ENCODE peak calls at places on chromosomes 12 and 14, in four cellular contexts. One of them, this sample, is unnamed.

GRCh38 chr14:105904379-105904778 is 378.0 kb downstream of the TMEM121 start:
- DNase-seq in K562: peak
- DNase-seq in A549: no peak
- DNase-seq in HepG2: no peak
- DNase-seq in this sample: no peak

GRCh38 chr12:94157891-94158495 is 9.6 kb downstream of the PLXNC1 start:
- DNase-seq in K562: no peak
- DNase-seq in A549: no peak
- DNase-seq in HepG2: no peak
- DNase-seq in this sample: peak

GRCh38 chr12:44357476-44357875 is 518.6 kb downstream of the NELL2 start:
- DNase-seq in A549: no peak
- DNase-seq in K562: no peak
- DNase-seq in HepG2: no peak
- DNase-seq in this sample: no peak

GRCh38 chr14:76261371-76261811 is 109.7 kb downstream of the GPATCH2L start:
- DNase-seq in A549: no peak
- DNase-seq in K562: no peak
- DNase-seq in HepG2: no peak
- DNase-seq in this sample: no peak

GRCh38 chr12:76025601-76026575 is 5.7 kb downstream of the PHLDA1 start:
- DNase-seq in HepG2: no peak
- DNase-seq in A549: peak
- DNase-seq in K562: no peak
- DNase-seq in this sample: no peak

GRCh38 chr12:51822261-51822616 is 26.3 kb downstream of the FIGNL2 start:
- DNase-seq in K562: no peak
- DNase-seq in HepG2: no peak
- DNase-seq in A549: no peak
- DNase-seq in this sample: no peak

GRCh38 chr12:110585231-110585799 is 2.2 kb upstream of the PPTC7 start:
- DNase-seq in K562: no peak
- DNase-seq in HepG2: no peak
- DNase-seq in A549: no peak
- DNase-seq in this sample: no peak

GRCh38 chr14:66206554-66206953 is 279.6 kb upstream of the CCDC196 start:
- DNase-seq in K562: no peak
- DNase-seq in HepG2: no peak
- DNase-seq in A549: no peak
- DNase-seq in this sample: no peak

GRCh38 chr14:63650336-63650952 is 8.8 kb upstream of the WDR89 start:
- DNase-seq in HepG2: no peak
- DNase-seq in K562: no peak
- DNase-seq in A549: no peak
- DNase-seq in this sample: peak

GRCh38 chr14:74296037-74296467 is 6.7 kb downstream of the ABCD4 start:
- DNase-seq in A549: no peak
- DNase-seq in K562: no peak
- DNase-seq in HepG2: peak
- DNase-seq in this sample: no peak

GRCh38 chr12:95216704-95217376 is 427 bp downstream of the FGD6 start:
- DNase-seq in A549: peak
- DNase-seq in HepG2: peak
- DNase-seq in K562: no peak
- DNase-seq in this sample: no peak

GRCh38 chr12:51441583-51441982 is 17.0 kb downstream of the SLC4A8 start:
- DNase-seq in A549: no peak
- DNase-seq in K562: no peak
- DNase-seq in HepG2: no peak
- DNase-seq in this sample: no peak

GRCh38 chr12:127165567-127166392 is 1101.2 kb upstream of the TMEM132C start:
- DNase-seq in A549: peak
- DNase-seq in K562: peak
- DNase-seq in HepG2: peak
- DNase-seq in this sample: no peak

GRCh38 chr12:6182279-6182898 is 17.8 kb upstream of the CD9 start:
- DNase-seq in HepG2: peak
- DNase-seq in A549: no peak
- DNase-seq in K562: peak
- DNase-seq in this sample: no peak

GRCh38 chr12:38427442-38427841 is 110.9 kb downstream of the ALG10B start:
- DNase-seq in A549: no peak
- DNase-seq in K562: no peak
- DNase-seq in HepG2: no peak
- DNase-seq in this sample: no peak

GRCh38 chr14:55556929-55557623 is 22.9 kb upstream of the KTN1 start:
- DNase-seq in K562: no peak
- DNase-seq in HepG2: peak
- DNase-seq in A549: peak
- DNase-seq in this sample: no peak
- TF ChIP-seq HDAC2 in K562: no peak
- TF ChIP-seq HDAC2 in HepG2: no peak
- TF ChIP-seq HDAC2 in A549: no peak
- TF ChIP-seq HDAC2 in this sample: no peak

GRCh38 chr12:124620606-124621295 is 53.3 kb upstream of the NCOR2 start:
- DNase-seq in HepG2: no peak
- DNase-seq in A549: no peak
- DNase-seq in K562: no peak
- DNase-seq in this sample: no peak

GRCh38 chr12:124614512-124615292 is 47.3 kb upstream of the NCOR2 start:
- DNase-seq in K562: no peak
- DNase-seq in HepG2: no peak
- DNase-seq in A549: no peak
- DNase-seq in this sample: no peak

GRCh38 chr12:124616394-124617343 is 49.3 kb upstream of the NCOR2 start:
- DNase-seq in A549: no peak
- DNase-seq in HepG2: no peak
- DNase-seq in K562: no peak
- DNase-seq in this sample: no peak

GRCh38 chr12:124618291-124618902 is 51.0 kb upstream of the NCOR2 start:
- DNase-seq in A549: no peak
- DNase-seq in HepG2: no peak
- DNase-seq in K562: no peak
- DNase-seq in this sample: no peak

DNA sequence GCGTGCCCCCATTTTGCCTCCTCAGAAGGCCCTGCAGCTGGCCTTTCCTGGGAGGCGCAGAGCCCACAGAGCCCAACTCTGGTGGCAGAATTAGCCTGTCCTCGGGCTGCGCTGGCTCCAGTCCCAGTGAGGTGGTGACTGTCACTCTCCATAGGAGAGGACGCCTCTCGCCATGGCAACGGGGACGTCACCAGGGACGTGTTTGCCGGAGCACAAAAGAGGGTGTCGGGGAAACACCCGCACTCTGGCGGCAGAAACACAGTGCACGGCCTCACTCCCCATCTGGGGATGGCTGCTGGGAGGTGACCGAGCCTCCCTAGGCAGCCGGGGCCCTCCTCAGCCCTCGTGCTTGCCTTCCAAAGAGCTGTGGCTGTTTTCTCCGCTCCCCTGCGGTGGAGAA is 50.2 kb upstream of the NCOR2 start:
- DNase-seq in K562: peak
- DNase-seq in A549: no peak
- DNase-seq in HepG2: no peak
- DNase-seq in this sample: no peak
- TF ChIP-seq JUNB in K562: no peak
- TF ChIP-seq JUNB in A549: no peak
- TF ChIP-seq JUNB in HepG2: no peak
- TF ChIP-seq JUNB in this sample: no peak

GRCh38 chr12:48176417-48176751 is 7.1 kb upstream of the CCDC184 start:
- DNase-seq in HepG2: no peak
- DNase-seq in A549: no peak
- DNase-seq in K562: no peak
- DNase-seq in this sample: no peak

GRCh38 chr12:48180424-48180823 is 3.0 kb upstream of the CCDC184 start:
- DNase-seq in K562: no peak
- DNase-seq in A549: no peak
- DNase-seq in HepG2: no peak
- DNase-seq in this sample: no peak

GRCh38 chr12:48177985-48178384 is 5.5 kb upstream of the CCDC184 start:
- DNase-seq in A549: no peak
- DNase-seq in K562: no peak
- DNase-seq in HepG2: no peak
- DNase-seq in this sample: no peak

GRCh38 chr12:48180857-48181495 is 2.5 kb upstream of the CCDC184 start:
- DNase-seq in K562: no peak
- DNase-seq in HepG2: no peak
- DNase-seq in A549: no peak
- DNase-seq in this sample: no peak

DNA sequence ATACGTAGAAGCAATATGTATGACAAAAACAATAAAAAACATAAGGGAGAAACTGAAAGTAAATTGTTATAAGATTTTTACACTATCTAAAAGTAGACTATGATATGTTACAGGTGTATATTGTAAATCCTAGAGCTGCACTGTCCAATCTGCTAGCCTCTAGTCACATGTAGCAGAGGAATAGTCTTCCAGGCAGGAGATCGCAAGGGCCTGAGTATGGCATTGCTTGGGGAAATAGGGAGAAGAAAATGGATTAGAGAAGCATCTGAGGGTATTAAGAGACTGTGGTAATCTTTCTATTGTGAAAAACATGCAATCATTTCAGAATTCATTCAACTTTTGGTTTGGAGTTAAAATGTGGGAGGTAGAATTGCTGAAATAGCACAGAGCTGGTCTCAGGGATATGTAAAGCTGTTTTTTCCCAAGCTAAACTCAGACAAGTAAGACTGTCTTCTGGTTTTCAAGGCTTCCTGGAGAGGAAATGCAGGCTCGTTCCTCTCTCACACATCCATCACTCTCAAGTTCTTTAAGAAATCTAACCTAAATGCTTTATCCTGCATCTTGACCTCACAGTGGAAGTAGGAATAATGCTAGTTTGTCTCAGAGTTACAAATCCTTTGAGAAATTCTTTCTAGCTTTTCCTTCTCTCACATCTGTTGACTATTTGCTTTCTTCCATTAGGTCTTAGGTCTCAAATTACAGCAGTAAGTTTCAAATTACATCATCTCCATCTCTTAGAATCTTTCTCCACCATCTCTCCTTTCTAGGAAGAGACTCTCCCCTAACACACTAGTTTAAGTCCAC is 7.6 kb upstream of the CCDC184 start:
- DNase-seq in K562: no peak
- DNase-seq in A549: no peak
- DNase-seq in HepG2: no peak
- DNase-seq in this sample: no peak
- H3K4me3 ChIP-seq in K562: no peak
- H3K4me3 ChIP-seq in A549: no peak
- H3K4me3 ChIP-seq in HepG2: no peak
- H3K4me3 ChIP-seq in this sample: no peak

GRCh38 chr12:107632246-107632645 is 53.4 kb upstream of the PWP1 start:
- DNase-seq in A549: no peak
- DNase-seq in HepG2: peak
- DNase-seq in K562: no peak
- DNase-seq in this sample: no peak
- TF ChIP-seq HDAC2 in A549: no peak
- TF ChIP-seq HDAC2 in HepG2: no peak
- TF ChIP-seq HDAC2 in K562: no peak
- TF ChIP-seq HDAC2 in this sample: no peak

GRCh38 chr12:124420972-124421674 is 126.2 kb downstream of the RFLNA start:
- DNase-seq in A549: no peak
- DNase-seq in HepG2: no peak
- DNase-seq in K562: no peak
- DNase-seq in this sample: no peak

GRCh38 chr12:124424516-124424905 is 129.6 kb downstream of the RFLNA start:
- DNase-seq in HepG2: no peak
- DNase-seq in A549: no peak
- DNase-seq in K562: no peak
- DNase-seq in this sample: no peak

GRCh38 chr12:124422142-124422569 is 127.3 kb downstream of the RFLNA start:
- DNase-seq in K562: peak
- DNase-seq in HepG2: no peak
- DNase-seq in A549: peak
- DNase-seq in this sample: no peak

GRCh38 chr12:124423683-124424515 is 129.0 kb downstream of the RFLNA start:
- DNase-seq in A549: no peak
- DNase-seq in HepG2: no peak
- DNase-seq in K562: peak
- DNase-seq in this sample: no peak

GRCh38 chr12:124422570-124423523 is 128.0 kb downstream of the RFLNA start:
- DNase-seq in K562: peak
- DNase-seq in A549: peak
- DNase-seq in HepG2: peak
- DNase-seq in this sample: no peak
- TF ChIP-seq JUNB in K562: no peak
- TF ChIP-seq JUNB in A549: peak
- TF ChIP-seq JUNB in HepG2: no peak
- TF ChIP-seq JUNB in this sample: no peak

GRCh38 chr14:90567991-90568390 is 171.2 kb downstream of the CALM1 start:
- DNase-seq in HepG2: no peak
- DNase-seq in K562: no peak
- DNase-seq in A549: no peak
- DNase-seq in this sample: no peak
- H3K4me3 ChIP-seq in HepG2: no peak
- H3K4me3 ChIP-seq in K562: no peak
- H3K4me3 ChIP-seq in A549: no peak
- H3K4me3 ChIP-seq in this sample: no peak

GRCh38 chr14:90609376-90609775 is 206.9 kb downstream of the TTC7B start:
- DNase-seq in HepG2: no peak
- DNase-seq in A549: no peak
- DNase-seq in K562: no peak
- DNase-seq in this sample: no peak
- TF ChIP-seq HDAC2 in HepG2: no peak
- TF ChIP-seq HDAC2 in A549: no peak
- TF ChIP-seq HDAC2 in K562: no peak
- TF ChIP-seq HDAC2 in this sample: no peak

DNA sequence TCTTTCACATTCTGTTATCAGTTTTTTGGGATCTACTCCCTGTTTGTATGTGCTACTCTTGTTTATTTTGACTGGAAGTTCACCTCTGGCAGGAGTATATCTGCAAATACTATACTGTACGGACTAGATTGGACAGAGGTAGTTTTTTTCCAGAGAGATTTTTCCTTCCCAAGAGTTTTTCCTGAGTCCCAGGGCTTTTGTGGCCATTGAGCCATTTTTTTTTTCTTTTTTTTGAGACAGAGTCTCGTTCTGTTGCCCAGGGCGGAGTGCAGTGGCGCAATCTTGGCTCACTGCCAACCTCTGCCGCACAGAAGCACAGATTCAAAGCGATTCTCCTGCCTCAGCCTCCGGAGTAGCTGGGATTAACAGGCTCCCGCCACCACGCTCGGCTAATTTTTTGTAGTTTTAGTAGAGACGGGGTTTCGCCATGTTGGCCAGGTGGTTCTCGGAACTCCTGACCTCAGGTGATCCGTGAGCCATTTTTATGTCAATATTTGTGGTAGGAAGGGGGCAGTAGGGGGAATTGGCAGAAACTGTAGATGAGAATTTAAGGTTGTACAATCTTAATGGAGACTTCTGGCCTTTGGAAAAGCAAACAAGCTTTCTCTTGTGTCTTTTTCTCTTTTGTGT is 19.4 kb downstream of the KTN1 start:
- DNase-seq in K562: no peak
- DNase-seq in A549: peak
- DNase-seq in HepG2: peak
- DNase-seq in this sample: no peak
- TF ChIP-seq JUNB in K562: no peak
- TF ChIP-seq JUNB in A549: peak
- TF ChIP-seq JUNB in HepG2: peak
- TF ChIP-seq JUNB in this sample: no peak

This sample was measured in GM12878.